ENCODE peak calls at places on chromosomes 4 and X, in six cellular contexts. B is MCF 10A; N is effector CD4-positive, alpha-beta T cell; D is activated T-cell treated with anti-CD3 and anti-CD28 coated beads, Interleukin-2, amount 50 U/mL, for 24 hours; T is ureter; R is HFF-Myc. F is an unnamed sample.

GRCh38 chr4:68948985-68949384 is 2.6 kb downstream of the UGT2A3 start:
- DNase-seq in T (no peak), N (no peak), B (no peak), D (no peak), R (no peak), F (no peak)

GRCh38 chr4:37389967-37390580 is 145.5 kb downstream of the NWD2 start:
- DNase-seq in R (peak; percentile 2), N (no peak), D (no peak), T (no peak), B (peak; percentile 64), F (no peak)

GRCh38 chr4:122045533-122045932 is 93.7 kb upstream of the TRPC3 start:
- DNase-seq in R (peak; percentile 97), N (no peak), D (no peak), T (no peak), B (peak; percentile 100), F (no peak)

GRCh38 chr4:14726441-14727405 is 275.6 kb upstream of the CPEB2 start:
- DNase-seq in T (peak; percentile 50), D (no peak), R (no peak), N (no peak), B (peak; percentile 86), F (no peak)

GRCh38 chrX:8404958-8405357 is 59.7 kb upstream of the VCX3B start:
- DNase-seq in R (no peak), N (no peak), D (no peak), T (no peak), B (peak; percentile 31), F (no peak)

GRCh38 chrX:19947612-19948011 is 43.2 kb downstream of the BCLAF3 start:
- DNase-seq in T (no peak), D (no peak), B (no peak), N (no peak), R (no peak), F (no peak)

GRCh38 chr4:31343058-31343457 is 622.9 kb downstream of the PCDH7 start:
- DNase-seq in T (no peak), D (no peak), N (no peak), B (no peak), R (no peak), F (no peak)

GRCh38 chr4:177008071-177008835 is 215.5 kb upstream of the VEGFC start:
- DNase-seq in D (no peak), B (peak; percentile 70), R (no peak), T (no peak), N (no peak), F (no peak)

GRCh38 chr4:148779771-148780170 is 337.6 kb upstream of the NR3C2 start:
- DNase-seq in B (no peak), D (no peak), N (no peak), R (no peak), T (no peak), F (no peak)

GRCh38 chr4:12439633-12440305 is 1011.1 kb upstream of the HS3ST1 start:
- DNase-seq in R (no peak), D (no peak), N (no peak), B (peak; percentile 28), T (no peak), F (no peak)

GRCh38 chrX:135477576-135477975 is 42.9 kb upstream of the INTS6L start:
- DNase-seq in D (peak; percentile 47), B (peak; percentile 85), R (peak; percentile 33), T (peak; percentile 56), N (peak; percentile 6), F (no peak)

GRCh38 chrX:103396186-103396585 is 19.8 kb downstream of the BEX3 start:
- DNase-seq in N (no peak), D (no peak), T (no peak), R (no peak), B (peak; percentile 33), F (no peak)

GRCh38 chr4:84585276-84585675 is 2.3 kb downstream of the CDS1 start:
- DNase-seq in T (no peak), B (no peak), D (no peak), R (no peak), N (no peak), F (no peak)

GRCh38 chr4:37742149-37742548 is 56.0 kb upstream of the RELL1 start:
- DNase-seq in R (no peak), N (no peak), D (no peak), B (peak; percentile 28), T (no peak), F (no peak)

GRCh38 chrX:134792077-134792476 is 133.8 kb upstream of the PLAC1 start:
- DNase-seq in T (no peak), B (no peak), N (no peak), D (no peak), R (no peak), F (no peak)

GRCh38 chr4:112604590-112604989 is 32.1 kb downstream of the ZGRF1 start:
- DNase-seq in B (peak; percentile 66), N (peak; percentile 8), T (peak; percentile 48), D (no peak), R (peak; percentile 39), F (no peak)

GRCh38 chr4:71962622-71963264 is 69.1 kb upstream of the NPFFR2 start:
- DNase-seq in R (no peak), N (no peak), T (no peak), B (no peak), D (no peak), F (no peak)

GRCh38 chr4:54587516-54587915 is 70.2 kb upstream of the KIT start:
- DNase-seq in N (no peak), B (no peak), T (no peak), D (no peak), R (no peak), F (no peak)

GRCh38 chr4:152245706-152246105 is 290.2 kb downstream of the FBXW7 start:
- DNase-seq in R (no peak), N (no peak), B (no peak), D (no peak), T (no peak), F (no peak)

GRCh38 chrX:124981420-124981819 is 338.3 kb upstream of the TEX13C start:
- DNase-seq in T (no peak), N (no peak), R (no peak), D (no peak), B (no peak), F (no peak)

GRCh38 chr4:149911995-149912394 is 96.4 kb upstream of the IQCM start:
- DNase-seq in B (no peak), T (no peak), N (no peak), D (no peak), R (no peak), F (no peak)

GRCh38 chrX:2577844-2578444 is 77.2 kb upstream of the DHRSX start:
- DNase-seq in T (no peak), R (no peak), N (no peak), B (no peak), D (no peak), F (no peak)

GRCh38 chr4:165204462-165204830 is 2.9 kb upstream of the KLHL2 start:
- DNase-seq in B (peak; percentile 60), T (no peak), D (no peak), R (no peak), N (no peak), F (no peak)

GRCh38 chr4:70722199-70722791 is 531 bp downstream of the RUFY3 start:
- DNase-seq in T (no peak), B (no peak), D (no peak), N (peak; percentile 16), R (no peak), F (no peak)

GRCh38 chr4:17111959-17112659 is 213.7 kb upstream of the LDB2 start:
- DNase-seq in T (no peak), B (peak; percentile 63), R (no peak), N (no peak), D (no peak), F (no peak)

GRCh38 chrX:49079489-49080428 is at the start of gene WDR45:
- DNase-seq in N (peak; percentile 59), R (no peak), D (peak; percentile 78), T (peak; percentile 79), B (peak; percentile 68), F (no peak)

GRCh38 chr4:35965300-35965699 is 279.0 kb downstream of the ARAP2 start:
- DNase-seq in N (no peak), B (no peak), R (no peak), D (no peak), T (no peak), F (no peak)

GRCh38 chr4:84596826-84597225 is 13.9 kb downstream of the CDS1 start:
- DNase-seq in B (peak; percentile 84), N (no peak), R (no peak), D (no peak), T (no peak), F (no peak)

GRCh38 chrX:40895246-40895645 is 159.9 kb upstream of the MED14 start:
- DNase-seq in B (no peak), N (no peak), T (no peak), R (no peak), D (no peak), F (no peak)

GRCh38 chr4:3480528-3481112 is 17.5 kb downstream of the DOK7 start:
- DNase-seq in B (peak; percentile 77), R (peak; percentile 27), N (peak; percentile 60), D (peak; percentile 88), T (peak; percentile 75), F (no peak)

GRCh38 chr4:108172231-108172779 is 3.6 kb upstream of the LEF1 start:
- DNase-seq in R (no peak), T (no peak), D (peak; percentile 75), B (no peak), N (peak; percentile 22), F (no peak)